ENCODE peak calls at places on chromosomes 1 and 21, in six cellular contexts. H is A172, M is ELR, D is Daoy, O is AG09319, W is HTR-8/SVneo. B is an unnamed sample.

GRCh38 chr1:224300346-224300745 is 29.6 kb downstream of the NVL start:
- DNase-seq in D (peak), M (peak), O (peak), W (peak), H (peak), B (peak)

GRCh38 chr1:91622586-91622985 is 121.9 kb downstream of the CDC7 start:
- DNase-seq in D (no peak), H (no peak), W (no peak), M (no peak), O (no peak), B (no peak)

GRCh38 chr1:1617516-1617915 is 2.2 kb downstream of the MIB2 start:
- DNase-seq in M (no peak), O (no peak), D (no peak), W (no peak), H (no peak), B (no peak)

GRCh38 chr1:187244623-187245022 is 415.9 kb downstream of the PLA2G4A start:
- DNase-seq in O (no peak), M (peak), W (peak), H (peak), D (peak), B (peak)

GRCh38 chr1:116433283-116434257 is 60.5 kb downstream of the ATP1A1 start:
- DNase-seq in W (no peak), H (no peak), M (peak), D (peak), O (no peak), B (peak)

GRCh38 chr1:42936309-42937078 is 22.2 kb downstream of the SLC2A1 start:
- DNase-seq in H (peak), M (peak), W (no peak), O (no peak), D (peak), B (peak)

GRCh38 chr21:38355992-38356781 is 99.4 kb downstream of the KCNJ15 start:
- DNase-seq in W (peak), D (peak), H (peak), O (peak), M (peak), B (peak)

GRCh38 chr1:156530006-156530405 is 29.4 kb upstream of the MEF2D start:
- DNase-seq in H (no peak), D (no peak), O (no peak), M (no peak), W (no peak), B (no peak)

GRCh38 chr1:56168176-56168575 is 411.2 kb downstream of the PLPP3 start:
- DNase-seq in O (no peak), W (no peak), M (no peak), H (no peak), D (no peak), B (no peak)

GRCh38 chr1:17119076-17119743 is at the start of gene PADI2:
- DNase-seq in D (peak), H (no peak), O (no peak), W (peak), M (peak), B (peak)

GRCh38 chr1:85433096-85433495 is 31.9 kb downstream of the DDAH1 start:
- DNase-seq in M (no peak), D (no peak), O (no peak), H (no peak), W (no peak), B (no peak)